ENCODE peak calls at places on chromosomes 12 and 14, in five cellular contexts. D is nephron progenitor cell, W is suprapubic skin, G is hepatocyte, Z is GM20000. V is an unnamed sample.

GRCh38 chr14:51609987-51610283 is 41.8 kb upstream of the FRMD6 start:
- DNase-seq in D (no peak), W (no peak), Z (no peak), G (peak), V (no peak)

GRCh38 chr14:74569826-74570591 is 42.0 kb downstream of the LTBP2 start:
- DNase-seq in G (peak), Z (no peak), W (no peak), D (no peak), V (no peak)

GRCh38 chr12:46402451-46402850 is 29.9 kb upstream of the SLC38A2 start:
- DNase-seq in Z (no peak), G (no peak), D (no peak), W (no peak), V (no peak)

GRCh38 chr12:71164877-71165197 is 7.0 kb upstream of the TSPAN8 start:
- DNase-seq in Z (no peak), D (no peak), W (no peak), G (peak), V (no peak)

GRCh38 chr12:125092872-125093680 is 27.8 kb downstream of the AACS start:
- DNase-seq in W (no peak), G (peak), Z (no peak), D (no peak), V (no peak)

GRCh38 chr14:59274991-59275391 is 86.5 kb downstream of the DAAM1 start:
- DNase-seq in W (no peak), Z (no peak), G (no peak), D (peak), V (no peak)

GRCh38 chr14:82776958-82777357 is 1243.3 kb upstream of the SEL1L start:
- DNase-seq in Z (no peak), W (no peak), G (no peak), D (no peak), V (no peak)

GRCh38 chr12:110684322-110684836 is 4.5 kb downstream of the HVCN1 start:
- DNase-seq in G (no peak), D (no peak), Z (peak), W (no peak), V (no peak)

GRCh38 chr14:20455355-20456300 is 602 bp downstream of the APEX1 start:
- DNase-seq in W (no peak), D (no peak), Z (peak), G (peak), V (peak)

GRCh38 chr12:482061-482460 is 22.3 kb downstream of the B4GALNT3 start:
- DNase-seq in W (peak), D (no peak), G (no peak), Z (no peak), V (no peak)

GRCh38 chr12:77940011-77940423 is 109.3 kb downstream of the NAV3 start:
- DNase-seq in W (no peak), Z (no peak), G (no peak), D (peak), V (no peak)

GRCh38 chr12:13976880-13977279 is 4.5 kb downstream of the GRIN2B start:
- DNase-seq in W (no peak), D (no peak), Z (no peak), G (no peak), V (no peak)
- TF ChIP-seq CTCF in W (no peak), D (no peak), Z (no peak), G (no peak), V (no peak)

DNA sequence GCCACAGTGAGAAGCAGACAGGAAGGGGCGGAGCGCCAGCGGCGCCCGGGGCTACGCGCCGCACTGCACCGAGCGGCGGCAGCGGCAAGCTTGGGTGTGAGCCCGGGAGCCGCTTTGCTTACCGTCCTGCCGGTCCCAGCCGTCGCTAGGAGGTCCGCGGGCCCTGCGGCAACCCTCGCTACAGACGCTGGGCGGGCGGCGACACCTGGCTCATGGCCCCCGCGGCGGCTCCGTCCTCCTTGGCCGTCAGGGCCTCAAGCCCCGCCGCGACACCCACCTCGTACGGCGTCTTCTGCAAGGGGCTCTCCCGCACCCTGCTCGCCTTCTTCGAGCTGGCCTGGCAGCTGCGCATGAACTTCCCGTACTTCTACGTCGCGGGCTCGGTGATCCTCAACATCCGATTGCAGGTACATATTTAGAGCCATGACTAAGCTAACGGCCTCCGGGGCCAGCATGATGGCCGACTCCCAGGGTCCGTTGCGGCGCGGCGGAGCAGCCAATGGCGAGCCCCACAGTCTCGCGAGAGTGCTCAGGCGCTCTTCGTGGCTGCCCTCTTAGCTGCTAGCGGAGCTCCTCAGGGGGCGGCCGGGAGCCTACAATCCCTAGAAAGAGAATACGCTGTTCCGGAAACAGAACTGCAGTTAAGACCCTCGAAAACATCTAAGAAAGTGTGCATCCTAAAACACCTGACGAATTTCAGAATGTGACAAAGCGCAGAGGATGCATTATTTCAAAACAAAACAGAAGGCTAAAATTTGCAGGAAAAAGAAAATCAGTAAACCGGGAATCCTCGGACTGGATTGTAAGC is at the start of gene SMIM10L1:
- DNase-seq in Z (peak), G (peak), W (peak), D (peak), V (peak)
- TF ChIP-seq CTCF in Z (no peak), G (no peak), W (no peak), D (no peak), V (peak)

GRCh38 chr12:64240781-64241180 is 18.7 kb upstream of the KICS2 start:
- DNase-seq in Z (no peak), G (no peak), D (no peak), W (no peak), V (no peak)

GRCh38 chr12:64232201-64232600 is 10.1 kb upstream of the KICS2 start:
- DNase-seq in W (no peak), D (no peak), G (no peak), Z (no peak), V (no peak)

GRCh38 chr12:64237382-64237781 is 15.3 kb upstream of the KICS2 start:
- DNase-seq in Z (no peak), W (no peak), D (no peak), G (no peak), V (no peak)

DNA sequence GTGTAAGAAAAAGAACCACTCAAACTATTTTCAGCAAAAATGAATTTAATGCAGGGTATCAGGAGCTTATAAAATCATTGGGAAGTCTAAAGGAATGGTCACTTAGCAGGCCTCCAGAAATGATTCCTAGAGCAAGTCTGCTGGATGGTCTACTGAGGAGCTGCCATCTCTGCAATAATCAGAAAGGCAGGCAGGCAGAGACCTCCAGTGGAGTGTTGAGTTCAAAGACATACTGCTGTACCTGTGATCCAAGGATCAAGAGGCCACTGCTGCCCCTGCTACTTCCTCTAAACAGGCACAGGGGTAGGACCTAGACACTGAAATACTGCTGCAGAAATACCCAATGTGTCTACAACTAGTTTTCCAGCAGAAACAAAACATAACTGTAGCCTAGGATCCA is 14.5 kb upstream of the KICS2 start:
- DNase-seq in W (no peak), D (no peak), Z (no peak), G (no peak), V (no peak)
- TF ChIP-seq CTCF in W (no peak), D (no peak), Z (no peak), G (no peak), V (no peak)

DNA sequence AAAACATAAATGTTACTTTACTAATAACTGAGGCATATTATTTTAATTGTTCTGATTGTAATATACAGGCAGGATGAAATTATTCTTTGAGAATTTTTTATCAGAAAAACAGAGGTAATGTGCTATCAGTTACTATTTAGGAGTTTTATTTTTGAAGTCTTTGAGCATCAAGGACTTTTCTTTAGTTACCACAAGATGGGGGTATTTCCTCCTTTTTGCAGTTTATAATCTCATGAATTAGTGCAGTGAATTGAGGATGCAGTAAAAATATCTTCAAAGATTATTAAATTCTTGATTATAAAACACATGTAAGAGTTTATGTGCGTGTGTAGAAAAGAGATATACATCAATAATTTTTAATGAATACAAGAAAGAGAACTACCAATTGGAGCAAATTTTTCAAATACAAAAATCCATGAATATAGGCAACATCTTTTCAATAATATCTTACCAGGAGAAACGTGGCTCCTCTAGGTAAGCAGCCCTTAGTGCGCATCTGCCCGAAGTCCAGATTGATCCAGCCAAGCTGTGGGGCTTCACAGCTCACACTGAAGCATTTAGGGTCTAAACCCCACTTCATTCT is 71.6 kb downstream of the ERGIC2 start:
- DNase-seq in G (peak), W (no peak), Z (no peak), D (no peak), V (no peak)
- TF ChIP-seq CTCF in G (peak), W (no peak), Z (no peak), D (peak), V (peak)

DNA sequence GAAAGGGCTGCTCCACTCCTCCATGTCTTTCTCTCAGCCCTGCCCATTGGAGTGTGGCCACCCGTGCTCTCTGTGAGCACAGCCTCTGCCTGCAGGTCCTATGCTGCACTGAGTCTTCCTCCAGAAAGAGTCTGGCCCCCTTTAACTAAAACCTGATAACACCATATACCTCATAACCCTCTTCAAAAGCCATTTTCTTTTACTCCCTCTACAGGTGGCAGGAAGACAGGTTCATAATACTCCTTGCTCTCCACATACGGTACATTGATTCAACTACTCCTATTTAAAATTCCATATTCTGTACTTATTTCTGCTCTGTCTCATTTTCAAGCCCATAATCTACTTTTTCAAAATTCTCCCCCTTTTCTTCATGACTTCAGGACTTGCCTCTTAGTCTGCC is 144.0 kb downstream of the HELB start:
- DNase-seq in Z (no peak), G (no peak), W (no peak), D (peak), V (no peak)
- TF ChIP-seq CTCF in Z (no peak), G (no peak), W (no peak), D (no peak), V (no peak)

GRCh38 chr12:45214071-45214470 is 1.8 kb upstream of the ANO6 start:
- DNase-seq in D (no peak), Z (no peak), W (no peak), G (no peak), V (no peak)

GRCh38 chr12:45215419-45216296 is at the start of gene ANO6:
- DNase-seq in Z (peak), G (peak), W (peak), D (peak), V (peak)

GRCh38 chr12:45212064-45212463 is 3.8 kb upstream of the ANO6 start:
- DNase-seq in W (no peak), Z (no peak), G (no peak), D (no peak), V (no peak)

GRCh38 chr12:45214739-45215418 is 1.0 kb upstream of the ANO6 start:
- DNase-seq in G (no peak), W (no peak), Z (no peak), D (no peak), V (no peak)

GRCh38 chr12:45213107-45213506 is 2.8 kb upstream of the ANO6 start:
- DNase-seq in G (no peak), W (no peak), Z (no peak), D (no peak), V (no peak)
- TF ChIP-seq CTCF in G (no peak), W (no peak), Z (no peak), D (no peak), V (no peak)

DNA sequence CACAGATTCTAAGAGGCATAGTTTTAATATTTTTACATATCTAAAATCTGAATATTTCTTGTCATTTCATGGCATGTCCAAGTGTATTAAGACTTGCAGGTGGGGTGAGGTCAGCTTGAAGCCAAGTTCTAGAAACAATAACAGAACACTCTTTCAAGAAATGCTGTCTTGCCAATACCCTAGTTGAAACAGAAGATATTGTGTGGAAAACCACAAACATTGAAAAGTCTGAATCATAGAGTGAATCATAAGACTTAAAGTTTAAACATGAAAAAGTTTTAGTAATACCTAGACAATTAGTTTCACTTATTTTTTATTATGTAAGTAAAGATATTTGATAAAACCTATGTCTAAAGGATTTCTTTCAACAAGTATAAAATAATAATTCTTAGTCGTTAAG is 191.5 kb upstream of the CAND1 start:
- DNase-seq in Z (no peak), G (no peak), D (no peak), W (no peak), V (no peak)
- TF ChIP-seq CTCF in Z (no peak), G (no peak), D (no peak), W (no peak), V (no peak)

DNA sequence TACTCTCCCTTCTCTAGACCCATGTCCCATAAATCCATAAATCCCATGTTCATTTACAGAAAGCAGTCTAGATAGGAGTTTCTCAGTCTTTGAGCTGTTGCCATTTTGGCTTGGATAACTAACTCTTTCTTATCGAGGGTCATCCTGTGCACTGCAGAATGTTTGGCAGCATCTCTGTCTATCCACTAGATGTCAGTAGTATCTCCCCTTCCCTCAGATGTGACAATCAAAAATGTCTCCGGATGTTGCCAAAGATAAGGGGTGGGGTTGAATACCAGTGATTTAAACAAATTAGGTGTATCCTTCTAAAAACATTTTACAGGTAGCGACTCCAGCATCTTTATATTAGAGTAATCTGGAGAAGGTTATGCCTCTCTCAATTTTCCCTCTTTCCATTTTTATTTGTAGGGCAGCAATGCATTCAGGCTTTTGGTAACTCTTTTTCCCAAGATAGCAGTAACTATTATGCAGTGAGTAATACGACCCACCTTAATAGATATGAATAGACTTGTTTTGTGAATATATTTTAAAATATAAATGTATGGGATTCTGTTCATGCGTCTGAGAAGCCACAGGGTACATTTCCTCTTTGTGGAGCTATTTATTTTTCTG is 100.7 kb downstream of the LRRK2 start:
- DNase-seq in D (no peak), G (peak), W (no peak), Z (peak), V (no peak)
- TF ChIP-seq CTCF in D (peak), G (peak), W (no peak), Z (peak), V (peak)

V was measured in progenitor cell of endocrine pancreas.